ENCODE peak calls at places on chromosomes 11 and 22, in four cellular contexts. E, X, D and A are unnamed samples.

GRCh38 chr11:72189448-72190250 is 2.3 kb upstream of the FOLR1 start:
- DNase-seq in D (no peak), X (no peak), E (peak), A (peak)

GRCh38 chr11:123238297-123238696 is 43.2 kb upstream of the CLMP start:
- DNase-seq in D (no peak), X (no peak), E (no peak), A (no peak)

GRCh38 chr22:39926175-39927152 is 25.6 kb downstream of the GRAP2 start:
- DNase-seq in E (no peak), X (no peak), D (peak), A (peak)

GRCh38 chr22:46738642-46738960 is 549 bp upstream of the CERK start:
- DNase-seq in X (no peak), D (no peak), E (no peak), A (no peak)

GRCh38 chr11:112612283-112612849 is 348.9 kb upstream of the NCAM1 start:
- DNase-seq in X (peak), D (no peak), E (no peak), A (no peak)

GRCh38 chr22:34833982-34834510 is 231.9 kb upstream of the ISX start:
- DNase-seq in X (no peak), E (no peak), D (no peak), A (no peak)

GRCh38 chr22:25668437-25668836 is 73.6 kb upstream of the MYO18B start:
- DNase-seq in D (no peak), X (no peak), E (peak), A (no peak)

GRCh38 chr11:66950113-66950535 is 8.1 kb downstream of the PC start:
- DNase-seq in X (no peak), E (peak), D (peak), A (peak)

GRCh38 chr11:3157381-3158130 is 7.6 kb downstream of the OSBPL5 start:
- DNase-seq in D (no peak), E (no peak), X (no peak), A (no peak)

GRCh38 chr22:43002198-43002577 is 12.8 kb downstream of the PACSIN2 start:
- DNase-seq in E (peak), X (no peak), D (no peak), A (no peak)